ENCODE peak calls at places on chromosome 15, in five cellular contexts. P is AML-193; D is foreskin fibroblast; B is CD8-positive, alpha-beta T cell; X is CD4-positive, CD25-positive, alpha-beta regulatory T cell. Z is an unnamed sample.

GRCh38 chr15:67592245-67592644 is 49.7 kb downstream of the MAP2K5 start:
- DNase-seq in P (no peak), D (no peak), B (no peak), X (no peak), Z (no peak)

GRCh38 chr15:58297639-58298038 is 134.2 kb upstream of the LIPC start:
- DNase-seq in P (no peak), D (no peak), B (no peak), X (no peak), Z (no peak)

GRCh38 chr15:95162967-95163531 is 931.7 kb downstream of the MCTP2 start:
- DNase-seq in P (no peak), D (peak), B (no peak), X (no peak), Z (no peak)

GRCh38 chr15:31295660-31296059 is 31.0 kb upstream of the KLF13 start:
- DNase-seq in P (no peak), D (no peak), B (no peak), X (no peak), Z (no peak)

GRCh38 chr15:30865257-30865656 is 38.5 kb upstream of the FAN1 start:
- DNase-seq in P (no peak), D (no peak), B (no peak), X (no peak), Z (no peak)

GRCh38 chr15:64455951-64456350 is 4.4 kb upstream of the ZNF609 start:
- DNase-seq in P (peak), D (no peak), B (no peak), X (no peak), Z (no peak)

GRCh38 chr15:59170295-59170881 is 36.3 kb upstream of the LDHAL6B start:
- DNase-seq in P (no peak), D (peak), B (no peak), X (no peak), Z (peak)

GRCh38 chr15:98941595-98942255 is 65.9 kb downstream of the PGPEP1L start:
- DNase-seq in P (no peak), D (no peak), B (no peak), X (no peak), Z (peak)

GRCh38 chr15:90364251-90364650 is 12.2 kb downstream of the ZNF774 start:
- DNase-seq in P (no peak), D (no peak), B (no peak), X (no peak), Z (no peak)